ENCODE peak calls at places on chromosomes 12 and 14, in six cellular contexts. H is mesenchymal stem cell, T is IMR-90, B is mesendoderm, R is H9, X is H1. J is an unnamed sample.

GRCh38 chr12:116916714-116917114 is 6.0 kb downstream of the FBXW8 start:
- DNase-seq in X (no peak), R (no peak), H (peak), T (peak), B (peak), J (no peak)

GRCh38 chr14:38211258-38211735 is 3.6 kb downstream of the SSTR1 start:
- DNase-seq in X (peak), T (no peak), R (no peak), B (no peak), H (peak), J (peak)

GRCh38 chr12:118237908-118238307 is 102.0 kb downstream of the PEBP1 start:
- DNase-seq in H (peak), B (no peak), X (no peak), R (no peak), T (peak), J (no peak)

GRCh38 chr12:56188786-56189335 is 422 bp downstream of the SMARCC2 start:
- DNase-seq in R (peak), B (peak), T (no peak), H (no peak), X (peak), J (peak)

GRCh38 chr14:72518809-72519377 is 375.0 kb downstream of the DPF3 start:
- DNase-seq in T (no peak), H (no peak), B (no peak), R (no peak), X (no peak), J (no peak)

GRCh38 chr12:22286569-22286968 is 47.9 kb downstream of the ST8SIA1 start:
- DNase-seq in T (peak), H (peak), R (no peak), X (no peak), B (no peak), J (no peak)

GRCh38 chr12:7229741-7230140 is 40.3 kb downstream of the PEX5 start:
- DNase-seq in X (no peak), R (no peak), T (no peak), B (no peak), H (no peak), J (no peak)

GRCh38 chr12:8912910-8913309 is 1.4 kb upstream of the PHC1 start:
- DNase-seq in T (no peak), H (no peak), X (no peak), B (peak), R (peak), J (no peak)

GRCh38 chr12:121648458-121649028 is 20.9 kb downstream of the MORN3 start:
- DNase-seq in B (no peak), X (no peak), T (no peak), H (no peak), R (no peak), J (no peak)

GRCh38 chr14:45364565-45364964 is 111.6 kb upstream of the MIS18BP1 start:
- DNase-seq in H (no peak), B (peak), T (no peak), X (no peak), R (no peak), J (no peak)

GRCh38 chr14:33954016-33954598 is 3.2 kb upstream of the EGLN3 start:
- DNase-seq in T (no peak), H (no peak), R (no peak), X (no peak), B (no peak), J (no peak)

GRCh38 chr12:58504539-58504938 is 415.8 kb downstream of the LRIG3 start:
- DNase-seq in T (peak), B (no peak), X (no peak), R (no peak), H (peak), J (no peak)

GRCh38 chr14:89198544-89199329 is 218.3 kb downstream of the FOXN3 start:
- DNase-seq in R (no peak), T (peak), X (no peak), H (peak), B (no peak), J (no peak)

GRCh38 chr14:28751467-28752058 is 15.0 kb upstream of the FOXG1 start:
- DNase-seq in R (peak), B (peak), H (peak), T (peak), X (peak), J (no peak)

GRCh38 chr12:92158711-92159534 is 13.3 kb upstream of the BTG1 start:
- DNase-seq in B (no peak), T (no peak), X (no peak), R (no peak), H (peak), J (no peak)

GRCh38 chr12:92167075-92167474 is 21.4 kb upstream of the BTG1 start:
- DNase-seq in B (no peak), T (no peak), R (no peak), X (no peak), H (no peak), J (no peak)

GRCh38 chr12:92170050-92170449 is 24.4 kb upstream of the BTG1 start:
- DNase-seq in R (no peak), T (no peak), X (no peak), H (no peak), B (no peak), J (no peak)

GRCh38 chr12:92162079-92162478 is 16.4 kb upstream of the BTG1 start:
- DNase-seq in X (no peak), B (no peak), H (no peak), R (no peak), T (no peak), J (no peak)

GRCh38 chr12:92164712-92165111 is 19.1 kb upstream of the BTG1 start:
- DNase-seq in B (no peak), H (no peak), R (no peak), T (no peak), X (no peak), J (no peak)
- H2AK5ac ChIP-seq in B (no peak), H (no peak), R (no peak), T (no peak), X (no peak), J (no peak)

GRCh38 chr14:99660794-99661193 is 15.9 kb downstream of the HHIPL1 start:
- DNase-seq in X (no peak), T (no peak), R (no peak), B (peak), H (no peak), J (no peak)
- H2BK120ac ChIP-seq in X (no peak), T (no peak), R (no peak), B (no peak), H (no peak), J (no peak)

GRCh38 chr14:64391113-64391725 is 3.1 kb downstream of the MTHFD1 start:
- DNase-seq in T (no peak), X (peak), R (peak), B (peak), H (no peak), J (no peak)

GRCh38 chr14:64388533-64389243 is 535 bp downstream of the MTHFD1 start:
- DNase-seq in R (no peak), X (no peak), B (peak), T (peak), H (peak), J (no peak)

GRCh38 chr14:64387738-64388532 is at the start of gene MTHFD1:
- DNase-seq in R (peak), B (peak), T (peak), H (peak), X (peak), J (peak)

GRCh38 chr14:64391986-64392385 is 3.8 kb downstream of the MTHFD1 start:
- DNase-seq in X (no peak), T (no peak), R (no peak), B (no peak), H (no peak), J (no peak)

DNA sequence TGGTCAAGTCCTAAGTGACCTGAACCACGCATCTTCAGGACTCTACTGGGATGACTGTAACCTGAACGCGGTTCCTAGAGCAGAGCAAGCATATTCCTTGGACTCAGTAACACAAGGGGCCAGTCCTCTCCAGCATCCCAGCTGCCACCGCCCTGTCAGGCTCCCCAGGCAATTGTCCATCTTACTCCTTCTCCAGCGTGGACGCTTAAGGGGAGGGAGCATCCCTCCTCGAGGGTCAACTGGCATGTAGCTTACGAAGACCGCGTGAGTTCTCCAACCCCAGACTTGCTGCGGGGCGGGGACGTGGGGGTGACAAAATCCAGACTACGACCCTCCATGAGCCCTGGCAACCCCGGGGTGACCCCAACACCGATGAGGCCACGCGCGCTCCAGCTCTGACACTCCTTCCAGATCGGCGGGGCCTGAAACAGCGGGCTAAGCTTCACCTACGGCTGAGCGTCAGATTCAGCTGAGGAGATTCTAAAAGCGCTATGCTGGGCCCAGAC is 868 bp upstream of the MTHFD1 start:
- DNase-seq in R (no peak), H (peak), B (peak), T (peak), X (no peak), J (no peak)
- H2AK5ac ChIP-seq in R (no peak), H (no peak), B (no peak), T (peak), X (no peak), J (peak)

GRCh38 chr12:89709157-89709993 is 737 bp upstream of the ATP2B1 start:
- DNase-seq in R (peak), H (peak), T (peak), X (peak), B (peak), J (peak)

GRCh38 chr12:89709994-89710872 is 1.6 kb upstream of the ATP2B1 start:
- DNase-seq in B (no peak), T (peak), R (peak), H (no peak), X (peak), J (no peak)

GRCh38 chr12:89707623-89707991 is 1.0 kb downstream of the ATP2B1 start:
- DNase-seq in T (no peak), X (peak), R (peak), B (peak), H (peak), J (peak)

GRCh38 chr12:89707992-89708792 is 446 bp downstream of the ATP2B1 start:
- DNase-seq in X (peak), B (peak), T (peak), R (peak), H (peak), J (no peak)

DNA sequence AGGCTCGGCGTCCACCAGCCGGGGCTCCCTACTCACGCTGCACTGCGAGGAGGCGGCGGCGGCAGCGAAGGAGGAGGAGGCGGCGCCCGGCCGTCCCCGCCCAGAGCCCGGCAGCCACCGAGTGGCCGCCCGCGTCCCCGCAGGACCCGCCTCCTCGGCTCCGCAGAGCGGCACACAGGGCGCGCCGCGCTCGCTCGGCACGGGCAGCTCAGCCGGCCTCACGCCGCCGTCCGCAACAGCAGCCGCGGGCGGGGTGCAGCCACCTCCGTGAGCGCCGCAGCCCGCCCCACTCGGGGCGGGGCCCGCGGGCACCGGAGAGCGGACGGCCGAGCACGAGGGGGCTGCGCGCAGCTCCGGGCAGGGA is at the start of gene ATP2B1:
- DNase-seq in B (peak), R (peak), X (peak), H (peak), T (peak), J (peak)
- H2BK120ac ChIP-seq in B (no peak), R (no peak), X (no peak), H (peak), T (peak), J (peak)

DNA sequence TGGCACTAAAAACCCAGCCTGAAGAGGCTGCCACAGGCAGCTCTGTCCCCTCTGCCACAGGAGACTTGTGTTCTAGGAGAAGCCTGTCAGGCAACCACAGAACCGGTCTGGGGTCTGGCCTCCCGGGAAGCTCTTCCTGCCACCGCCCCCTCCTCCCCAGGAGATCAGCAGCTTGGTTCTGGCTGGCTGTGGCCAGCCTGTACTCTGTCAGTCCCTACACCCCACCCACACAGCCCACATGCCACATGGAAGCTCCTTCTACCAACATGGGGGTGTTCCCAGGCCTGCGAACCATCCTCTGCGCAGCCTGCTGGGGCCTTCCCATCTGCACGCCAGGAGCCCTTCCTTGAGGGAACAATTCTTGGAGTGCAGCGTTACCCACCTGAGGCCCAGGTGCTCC is 16.8 kb downstream of the TMEM106C start:
- DNase-seq in H (no peak), T (no peak), X (no peak), B (no peak), R (no peak), J (no peak)
- H2AK5ac ChIP-seq in H (no peak), T (no peak), X (no peak), B (no peak), R (no peak), J (no peak)

GRCh38 chr12:80261403-80261802 is 162.1 kb downstream of the OTOGL start:
- DNase-seq in T (no peak), X (no peak), R (no peak), H (no peak), B (no peak), J (no peak)

GRCh38 chr12:80260269-80260668 is 160.9 kb downstream of the OTOGL start:
- DNase-seq in B (peak), X (no peak), H (no peak), T (no peak), R (no peak), J (no peak)

GRCh38 chr12:80262372-80263170 is 163.2 kb downstream of the OTOGL start:
- DNase-seq in R (no peak), T (peak), X (no peak), H (no peak), B (no peak), J (no peak)

GRCh38 chr12:80257920-80258319 is 158.6 kb downstream of the OTOGL start:
- DNase-seq in X (no peak), H (no peak), T (no peak), R (no peak), B (no peak), J (no peak)
- H2BK120ac ChIP-seq in X (no peak), H (no peak), T (no peak), R (no peak), B (no peak), J (no peak)

GRCh38 chr12:52183971-52184370 is 7.8 kb downstream of the KRT80 start:
- DNase-seq in R (no peak), B (no peak), T (no peak), X (no peak), H (no peak), J (no peak)

GRCh38 chr12:52182456-52182855 is 9.4 kb downstream of the KRT80 start:
- DNase-seq in X (no peak), R (no peak), H (peak), T (peak), B (no peak), J (no peak)

GRCh38 chr12:52184813-52185212 is 7.0 kb downstream of the KRT80 start:
- DNase-seq in B (no peak), R (no peak), H (no peak), X (no peak), T (peak), J (no peak)

GRCh38 chr12:52182898-52183543 is 8.8 kb downstream of the KRT80 start:
- DNase-seq in H (peak), T (peak), B (peak), X (no peak), R (no peak), J (no peak)

DNA sequence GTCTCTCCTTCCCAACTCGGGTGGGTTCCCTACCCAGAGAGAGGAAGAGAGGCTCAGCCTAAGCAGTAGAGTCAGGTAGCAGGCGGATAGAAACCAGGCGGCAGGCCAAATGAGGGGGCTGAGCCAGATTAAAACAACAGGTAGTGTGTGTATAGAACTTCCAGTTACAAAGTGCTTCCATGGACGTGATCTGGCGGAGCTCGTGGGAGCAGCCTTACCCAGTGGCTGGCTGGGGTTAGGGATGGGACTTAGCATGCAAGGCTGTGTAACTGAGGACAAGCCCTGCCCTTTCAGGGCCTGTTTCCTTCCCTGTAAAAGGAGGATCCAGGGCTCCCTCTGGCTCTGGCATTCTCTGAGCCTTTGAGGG is 8.3 kb downstream of the KRT80 start:
- DNase-seq in T (peak), H (no peak), B (no peak), R (no peak), X (no peak), J (no peak)
- H2AK5ac ChIP-seq in T (peak), H (peak), B (no peak), R (no peak), X (no peak), J (no peak)

GRCh38 chr12:126719886-126720666 is 1546.9 kb upstream of the TMEM132C start:
- DNase-seq in H (no peak), R (no peak), T (no peak), X (no peak), B (no peak), J (no peak)
- H2BK120ac ChIP-seq in H (no peak), R (no peak), T (no peak), X (no peak), B (no peak), J (no peak)

GRCh38 chr12:2957816-2958431 is 1.3 kb upstream of the TEAD4 start:
- DNase-seq in R (no peak), B (no peak), T (no peak), X (no peak), H (no peak), J (no peak)
- H2AK5ac ChIP-seq in R (no peak), B (no peak), T (peak), X (no peak), H (no peak), J (no peak)

GRCh38 chr14:94994245-94994644 is 163.1 kb downstream of the DICER1 start:
- DNase-seq in H (no peak), R (no peak), B (no peak), T (no peak), X (no peak), J (no peak)

GRCh38 chr14:95003099-95003960 is 154.0 kb downstream of the DICER1 start:
- DNase-seq in X (no peak), B (no peak), T (no peak), R (no peak), H (no peak), J (no peak)

GRCh38 chr14:94998702-94999101 is 158.6 kb downstream of the DICER1 start:
- DNase-seq in T (no peak), B (no peak), X (no peak), H (no peak), R (peak), J (no peak)

GRCh38 chr14:94995551-94995950 is 161.8 kb downstream of the DICER1 start:
- DNase-seq in R (no peak), H (no peak), T (no peak), X (no peak), B (no peak), J (no peak)

GRCh38 chr14:94998110-94998509 is 159.2 kb downstream of the DICER1 start:
- DNase-seq in R (no peak), B (no peak), X (no peak), T (no peak), H (no peak), J (no peak)
- H2BK120ac ChIP-seq in R (no peak), B (no peak), X (no peak), T (no peak), H (no peak), J (no peak)